ENCODE peak calls at places on chromosomes 5 and 9, in nine cellular contexts. S is upper lobe of left lung; H is fibroblast of mammary gland; V is astrocyte of the cerebellum; G is GM20000; N is tibial nerve; C is PC-3; F is CD8-positive, alpha-beta T cell; U is breast epithelium. L is an unnamed sample.
A peak's percentile ranks its signal among the peaks of the same experiment; 100 is the strongest.

GRCh38 chr5:107463731-107464130 is 207.0 kb downstream of the EFNA5 start:
- DNase-seq in F (no peak), U (no peak), N (no peak), G (no peak), C (no peak), V (no peak), S (no peak), H (no peak), L (no peak)

GRCh38 chr5:17308326-17309065 is 91.1 kb downstream of the BASP1 start:
- DNase-seq in S (no peak), V (no peak), N (no peak), F (no peak), H (peak; percentile 30), G (no peak), C (no peak), U (no peak), L (no peak)

GRCh38 chr5:168712280-168712924 is 133.2 kb upstream of the PANK3 start:
- DNase-seq in U (no peak), C (peak; percentile 90), H (peak; percentile 96), G (no peak), V (peak; percentile 63), F (no peak), N (peak; percentile 20), S (no peak), L (peak; percentile 84)

GRCh38 chr9:27528886-27529315 is 713 bp downstream of the MOB3B start:
- DNase-seq in V (no peak), N (peak; percentile 29), F (peak; percentile 50), H (no peak), U (peak; percentile 62), C (no peak), G (peak; percentile 79), S (peak; percentile 86), L (no peak)

GRCh38 chr5:80206282-80206681 is 49.6 kb downstream of the SERINC5 start:
- DNase-seq in V (no peak), U (no peak), N (no peak), S (no peak), G (no peak), F (no peak), H (peak; percentile 35), C (peak; percentile 33), L (peak; percentile 37)

GRCh38 chr9:103997861-103998370 is 96.2 kb upstream of the SMC2 start:
- DNase-seq in C (no peak), U (no peak), V (no peak), G (no peak), N (no peak), H (no peak), F (no peak), S (no peak), L (no peak)

GRCh38 chr5:150263801-150264621 is 25.6 kb downstream of the CAMK2A start:
- DNase-seq in U (peak; percentile 72), C (peak; percentile 100), N (peak; percentile 12), V (peak; percentile 87), S (peak; percentile 75), G (no peak), H (peak; percentile 90), F (no peak), L (peak; percentile 56)

GRCh38 chr5:53161876-53162275 is 52.3 kb upstream of the MOCS2 start:
- DNase-seq in G (no peak), U (no peak), C (no peak), N (no peak), H (peak; percentile 62), F (no peak), V (no peak), S (no peak), L (peak; percentile 8)

GRCh38 chr5:100407053-100407452 is 128.1 kb upstream of the FAM174A start:
- DNase-seq in N (no peak), G (no peak), F (no peak), U (no peak), C (no peak), V (no peak), S (no peak), H (no peak), L (no peak)

GRCh38 chr5:165138261-165138660 is 1632.8 kb downstream of the MAT2B start:
- DNase-seq in H (no peak), F (no peak), C (no peak), N (no peak), U (no peak), G (no peak), V (peak; percentile 9), S (no peak), L (no peak)

GRCh38 chr9:96020822-96021615 is 145.5 kb downstream of the ERCC6L2 start:
- DNase-seq in N (peak; percentile 36), F (peak; percentile 72), V (no peak), G (peak; percentile 60), C (no peak), H (no peak), U (no peak), S (peak; percentile 90), L (no peak)

GRCh38 chr5:176900783-176901204 is 1.6 kb upstream of the HK3 start:
- DNase-seq in C (no peak), U (no peak), F (no peak), N (no peak), S (no peak), V (no peak), H (no peak), G (no peak), L (no peak)

GRCh38 chr5:123455095-123455494 is 31.9 kb upstream of the CEP120 start:
- DNase-seq in F (no peak), U (no peak), H (no peak), C (no peak), G (no peak), N (no peak), V (no peak), S (no peak), L (no peak)

GRCh38 chr5:123456242-123456641 is 33.0 kb upstream of the CEP120 start:
- DNase-seq in N (no peak), V (no peak), H (no peak), F (no peak), S (no peak), U (no peak), G (no peak), C (no peak), L (no peak)

GRCh38 chr5:123452401-123452800 is 29.2 kb upstream of the CEP120 start:
- DNase-seq in N (no peak), S (no peak), C (no peak), V (no peak), H (no peak), F (no peak), G (no peak), U (no peak), L (no peak)

GRCh38 chr5:123454236-123454911 is 31.2 kb upstream of the CEP120 start:
- DNase-seq in U (no peak), S (no peak), F (no peak), C (peak; percentile 36), H (no peak), V (no peak), G (no peak), N (no peak), L (no peak)

DNA sequence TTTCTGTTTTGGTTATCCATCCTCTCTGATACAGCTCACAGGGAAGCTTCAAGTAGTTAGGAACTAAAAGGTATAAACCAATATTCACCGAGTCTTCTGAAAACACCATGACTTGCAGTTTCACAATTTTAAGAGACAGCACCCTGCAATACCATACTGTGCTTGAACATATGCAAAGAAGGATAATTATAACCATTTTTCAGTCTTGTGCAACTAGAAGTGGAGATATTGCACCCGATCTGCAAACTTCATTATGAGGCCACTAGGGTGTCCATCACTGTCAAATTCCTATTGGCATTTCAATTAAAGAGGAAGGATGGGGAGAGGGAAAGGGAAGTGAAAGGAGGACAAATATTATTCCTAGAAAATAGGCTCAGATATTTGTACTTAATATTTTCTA is 32.4 kb upstream of the CEP120 start:
- DNase-seq in N (no peak), V (no peak), G (peak; percentile 23), U (no peak), H (no peak), F (no peak), S (no peak), C (no peak), L (no peak)
- TF ChIP-seq CTCF in N (no peak), V (no peak), G (no peak), U (no peak), H (no peak), F (no peak), S (no peak), C (peak; percentile 14), L (no peak)

GRCh38 chr9:1726993-1727759 is 288.0 kb upstream of the SMARCA2 start:
- DNase-seq in H (no peak), N (no peak), C (no peak), V (no peak), G (peak; percentile 9), S (no peak), U (no peak), F (no peak), L (no peak)
- TF ChIP-seq CTCF in H (peak; percentile 9), N (no peak), C (peak; percentile 23), V (no peak), G (no peak), S (no peak), U (no peak), F (peak; percentile 20), L (no peak)

DNA sequence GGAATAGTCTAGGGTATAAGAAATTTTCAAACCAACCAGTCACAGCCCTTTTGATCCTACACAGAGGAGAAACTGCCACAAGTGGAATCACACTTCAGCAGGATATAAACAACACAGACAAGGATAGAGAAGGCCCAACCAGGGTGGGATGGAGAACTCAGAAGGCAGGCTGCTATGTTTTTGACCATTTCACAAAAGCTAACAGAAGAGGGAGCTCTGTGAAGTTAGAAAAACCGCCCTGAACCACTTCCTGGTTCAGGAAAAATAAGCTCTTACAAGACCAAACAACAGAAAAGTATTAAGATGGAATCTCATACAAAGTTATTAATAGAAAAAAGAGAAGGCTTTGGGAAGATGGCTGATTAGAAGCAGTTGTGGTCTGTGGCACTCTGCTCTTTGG is 960 bp upstream of the IFNB1 start:
- DNase-seq in F (no peak), C (peak; percentile 33), N (no peak), U (no peak), G (no peak), S (no peak), H (no peak), V (no peak), L (no peak)
- TF ChIP-seq CTCF in F (no peak), C (peak; percentile 45), N (no peak), U (no peak), G (no peak), S (no peak), H (no peak), V (no peak), L (no peak)

DNA sequence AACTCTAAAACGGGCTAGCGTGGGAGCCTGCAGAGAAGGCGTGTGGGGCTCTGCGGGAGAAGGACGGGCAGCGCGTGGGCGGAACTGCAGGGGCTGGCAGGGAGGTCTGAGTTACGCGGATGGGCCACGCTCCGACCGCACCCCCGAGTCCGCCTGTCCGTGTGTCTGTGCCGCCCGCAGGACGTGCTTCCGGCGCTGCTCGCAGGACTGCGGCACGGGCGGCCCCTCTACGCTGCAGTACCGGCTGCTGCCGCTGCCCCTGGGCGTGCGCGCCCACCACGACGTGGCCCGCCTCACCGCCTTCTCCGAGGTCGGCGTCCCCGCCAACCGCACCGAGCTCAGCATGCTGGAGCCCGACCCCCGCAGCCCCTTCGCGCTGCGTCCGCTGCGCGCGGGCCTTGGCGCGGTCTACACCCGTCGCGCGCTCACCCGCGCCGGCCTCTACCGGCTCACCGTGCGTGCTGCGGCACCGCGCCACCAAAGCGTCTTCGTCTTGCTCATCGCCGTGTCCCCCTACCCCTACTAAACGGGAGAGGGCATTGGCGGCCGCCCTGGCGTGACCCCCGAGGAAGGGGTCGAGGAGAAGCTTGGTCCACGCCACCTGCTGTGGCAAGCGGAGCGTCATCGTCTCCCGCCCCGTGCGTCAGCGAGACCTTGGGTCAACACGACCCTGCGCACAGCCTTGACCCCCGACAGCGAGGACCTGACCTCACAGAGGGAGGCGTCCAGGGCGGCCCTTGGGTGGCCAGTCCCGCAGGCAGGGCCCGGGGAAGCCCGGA is 11.4 kb upstream of the ASS1 start:
- DNase-seq in S (peak; percentile 90), U (no peak), N (no peak), G (peak; percentile 76), C (peak; percentile 39), H (no peak), F (peak; percentile 55), V (no peak), L (no peak)
- TF ChIP-seq CTCF in S (peak; percentile 51), U (peak; percentile 10), N (peak; percentile 79), G (peak; percentile 7), C (peak; percentile 44), H (no peak), F (peak; percentile 53), V (peak; percentile 55), L (peak; percentile 34)

L was measured in BJ.